ENCODE peak calls at places on chromosomes 7 and 10, in nine cellular contexts. Q, I, M, P, J, L, K, Z and D are unnamed samples.

GRCh38 chr10:118045842-118046490 is 775 bp downstream of the RAB11FIP2 start:
- DNase-seq in P (peak), I (peak), Q (peak), M (peak), K (peak), Z (peak), J (no peak), L (peak), D (peak)

GRCh38 chr7:115116773-115117715 is 195.2 kb downstream of the MDFIC start:
- DNase-seq in I (no peak), J (no peak), M (no peak), Q (no peak), L (peak), K (no peak), Z (no peak), P (no peak), D (no peak)

GRCh38 chr10:129807211-129807610 is 156.9 kb downstream of the EBF3 start:
- DNase-seq in M (no peak), L (no peak), Z (no peak), K (no peak), P (no peak), I (no peak), Q (no peak), J (no peak), D (no peak)

GRCh38 chr10:1202343-1202742 is 146.2 kb downstream of the WDR37 start:
- DNase-seq in M (no peak), Z (no peak), J (no peak), L (no peak), Q (no peak), I (no peak), K (no peak), P (no peak), D (no peak)

GRCh38 chr7:43582503-43583423 is at the start of gene STK17A:
- DNase-seq in M (peak), K (peak), I (peak), P (peak), Z (peak), L (peak), Q (peak), J (peak), D (peak)

GRCh38 chr7:72405389-72405788 is 6.7 kb downstream of the CALN1 start:
- DNase-seq in L (no peak), K (no peak), P (peak), I (peak), M (peak), Q (no peak), J (no peak), Z (no peak), D (no peak)

GRCh38 chr10:50279489-50279888 is 28.2 kb upstream of the ASAH2 start:
- DNase-seq in Q (no peak), Z (no peak), P (no peak), J (peak), L (peak), K (no peak), M (no peak), I (peak), D (no peak)

GRCh38 chr7:24786941-24787340 is 29.7 kb upstream of the GSDME start:
- DNase-seq in M (peak), Q (no peak), I (peak), P (no peak), L (peak), J (no peak), Z (peak), K (peak), D (no peak)

GRCh38 chr7:30867483-30867882 is 44.2 kb upstream of the AQP1 start:
- DNase-seq in M (no peak), L (no peak), I (no peak), Z (no peak), J (no peak), Q (no peak), P (no peak), K (no peak), D (no peak)

GRCh38 chr7:73831656-73832579 is 1.1 kb downstream of the CLDN4 start:
- DNase-seq in L (no peak), P (no peak), I (no peak), K (no peak), Z (no peak), M (no peak), J (peak), Q (no peak), D (no peak)

GRCh38 chr10:77501846-77502251 is 135.8 kb downstream of the KCNMA1 start:
- DNase-seq in Q (no peak), M (peak), K (no peak), L (no peak), I (no peak), P (no peak), J (no peak), Z (no peak), D (no peak)

GRCh38 chr7:108059526-108059925 is 56.6 kb upstream of the LAMB1 start:
- DNase-seq in Z (no peak), K (peak), Q (no peak), I (peak), L (no peak), M (peak), J (no peak), P (no peak), D (no peak)

GRCh38 chr7:149855368-149856305 is 17.5 kb downstream of the ZNF862 start:
- DNase-seq in I (peak), Z (peak), J (peak), L (no peak), K (peak), Q (no peak), M (peak), P (no peak), D (no peak)

GRCh38 chr7:6419310-6419773 is 28.4 kb downstream of the DAGLB start:
- DNase-seq in P (no peak), Q (no peak), M (no peak), K (no peak), I (peak), Z (no peak), L (no peak), J (no peak), D (no peak)

GRCh38 chr7:51058764-51059163 is 257.8 kb downstream of the COBL start:
- DNase-seq in J (no peak), L (no peak), K (no peak), I (no peak), Q (no peak), Z (no peak), M (no peak), P (no peak), D (no peak)

GRCh38 chr10:114917927-114918672 is 19.9 kb upstream of the TRUB1 start:
- DNase-seq in Q (no peak), K (no peak), M (peak), Z (no peak), L (peak), J (peak), I (no peak), P (no peak), D (no peak)

GRCh38 chr7:8700076-8700624 is 266.7 kb downstream of the NXPH1 start:
- DNase-seq in J (no peak), K (no peak), Z (no peak), P (no peak), L (no peak), M (no peak), I (no peak), Q (no peak), D (no peak)

GRCh38 chr10:118991326-118991725 is 38.2 kb upstream of the NANOS1 start:
- DNase-seq in Z (no peak), J (no peak), I (no peak), Q (no peak), K (no peak), L (no peak), P (no peak), M (no peak), D (no peak)

GRCh38 chr10:111445709-111446108 is 368.9 kb downstream of the ADRA2A start:
- DNase-seq in K (peak), M (peak), I (no peak), L (no peak), Z (no peak), J (no peak), Q (no peak), P (no peak), D (no peak)

GRCh38 chr7:129213828-129214227 is 11.0 kb upstream of the AHCYL2 start:
- DNase-seq in Z (no peak), K (no peak), M (peak), Q (no peak), P (no peak), J (peak), I (peak), L (peak), D (no peak)

GRCh38 chr7:91520645-91521044 is 256.4 kb downstream of the FZD1 start:
- DNase-seq in L (no peak), J (no peak), I (peak), Z (no peak), K (no peak), M (no peak), P (no peak), Q (no peak), D (no peak)

GRCh38 chr10:131859341-131860020 is 41.3 kb upstream of the PPP2R2D start:
- DNase-seq in J (peak), L (no peak), I (no peak), Q (no peak), P (no peak), K (no peak), M (no peak), Z (no peak), D (no peak)

GRCh38 chr7:100167912-100168323 is 499 bp downstream of the GAL3ST4 start:
- DNase-seq in J (peak), Z (no peak), M (no peak), P (no peak), I (peak), L (no peak), Q (no peak), K (no peak), D (no peak)

GRCh38 chr10:62843591-62843990 is 27.4 kb upstream of the EGR2 start:
- DNase-seq in Q (no peak), J (no peak), P (no peak), I (no peak), L (no peak), Z (no peak), K (no peak), M (no peak), D (no peak)

GRCh38 chr10:129743738-129744133 is 220.3 kb downstream of the EBF3 start:
- DNase-seq in J (no peak), M (no peak), P (no peak), Q (no peak), I (no peak), Z (no peak), L (no peak), K (no peak), D (no peak)